ENCODE peak calls at places on chromosomes 2 and 18, in ten cellular contexts. Y is stimulated activated CD4-positive, alpha-beta T cell treated with anti-CD3 and anti-CD28 coated beads, Interleukin-2, amount 100 ng/mL, for 48 hours; R is WTC11; L is Peyer's patch; T is T-helper 2 cell; J is GM10248; E is progenitor cell of endocrine pancreas; G is effector memory CD8-positive, alpha-beta T cell; X is left ventricle myocardium superior; H is NAMALWA. W is an unnamed sample.

GRCh38 chr2:152359573-152360363 is 24.8 kb downstream of the FMNL2 start:
- DNase-seq in G (no peak), L (no peak), T (peak; percentile 9), R (no peak), E (no peak), X (no peak), Y (no peak), J (no peak), H (no peak), W (no peak)

GRCh38 chr2:198283149-198283548 is 478.8 kb downstream of the PLCL1 start:
- DNase-seq in Y (no peak), R (no peak), J (no peak), X (no peak), G (no peak), T (no peak), L (no peak), E (no peak), H (no peak), W (no peak)

GRCh38 chr18:32048507-32049091 is 30.0 kb downstream of the RNF125 start:
- DNase-seq in Y (no peak), G (no peak), T (peak; percentile 72), J (no peak), R (no peak), X (peak; percentile 44), E (no peak), H (peak; percentile 13), L (peak; percentile 79), W (no peak)

GRCh38 chr2:212997526-212998020 is 153.8 kb downstream of the IKZF2 start:
- DNase-seq in Y (no peak), G (no peak), T (no peak), L (no peak), X (no peak), R (no peak), H (no peak), J (no peak), E (no peak), W (no peak)

GRCh38 chr2:215870986-215871385 is 142.4 kb downstream of the MREG start:
- DNase-seq in H (peak; percentile 23), G (no peak), J (no peak), Y (no peak), T (no peak), E (no peak), L (no peak), X (no peak), R (peak; percentile 65), W (no peak)

GRCh38 chr2:241900251-241901017 is 30.9 kb downstream of the RTP5 start:
- DNase-seq in H (no peak), R (no peak), Y (no peak), T (no peak), J (no peak), L (peak; percentile 24), X (peak; percentile 43), E (no peak), G (no peak), W (no peak)

GRCh38 chr18:58231930-58232329 is 187.9 kb downstream of the NEDD4L start:
- DNase-seq in R (no peak), J (no peak), E (no peak), X (no peak), T (peak; percentile 14), L (no peak), Y (no peak), G (no peak), H (peak; percentile 62), W (no peak)

GRCh38 chr2:197786010-197786877 is 1.1 kb upstream of the BOLL start:
- DNase-seq in H (no peak), X (peak; percentile 55), R (peak; percentile 94), T (peak; percentile 82), G (peak; percentile 44), E (peak; percentile 34), Y (peak; percentile 61), J (peak; percentile 67), L (peak; percentile 54), W (no peak)

GRCh38 chr18:48931680-48932461 is 18.9 kb downstream of the SMAD7 start:
- DNase-seq in T (peak; percentile 91), Y (peak; percentile 40), H (no peak), L (peak; percentile 55), X (no peak), J (peak; percentile 74), R (no peak), G (no peak), E (no peak), W (no peak)

GRCh38 chr2:124165698-124166097 is 140.6 kb downstream of the CNTNAP5 start:
- DNase-seq in G (no peak), X (no peak), T (no peak), R (no peak), L (no peak), H (no peak), Y (no peak), J (no peak), E (no peak), W (no peak)

GRCh38 chr2:128448331-128449225 is 129.9 kb upstream of the HS6ST1 start:
- DNase-seq in E (peak; percentile 6), T (no peak), L (no peak), G (no peak), X (no peak), R (no peak), Y (no peak), J (no peak), H (no peak), W (no peak)

GRCh38 chr2:148375214-148375613 is 269.3 kb upstream of the EPC2 start:
- DNase-seq in L (no peak), G (no peak), H (no peak), Y (no peak), X (no peak), T (no peak), R (no peak), J (no peak), E (no peak), W (no peak)

GRCh38 chr2:172048996-172049503 is 36.3 kb upstream of the DLX1 start:
- DNase-seq in H (no peak), T (no peak), E (no peak), R (no peak), X (no peak), L (no peak), G (no peak), Y (no peak), J (no peak), W (no peak)

GRCh38 chr2:170582313-170582712 is 132.8 kb upstream of the SP5 start:
- DNase-seq in G (no peak), E (no peak), L (no peak), X (no peak), J (no peak), R (no peak), H (no peak), T (no peak), Y (no peak), W (no peak)

GRCh38 chr2:70680735-70681134 is 87.3 kb downstream of the ADD2 start:
- DNase-seq in T (no peak), G (no peak), L (no peak), R (no peak), X (no peak), H (no peak), Y (no peak), J (no peak), E (no peak), W (no peak)

GRCh38 chr18:46213295-46213694 is 109.1 kb downstream of the HAUS1 start:
- DNase-seq in R (no peak), L (no peak), E (no peak), X (no peak), Y (no peak), H (peak; percentile 61), G (no peak), J (peak; percentile 53), T (peak; percentile 55), W (no peak)

GRCh38 chr2:29223851-29224692 is 108.9 kb downstream of the CLIP4 start:
- DNase-seq in R (no peak), L (no peak), E (no peak), T (no peak), J (no peak), Y (no peak), G (no peak), X (no peak), H (no peak), W (no peak)

GRCh38 chr2:160868891-160869290 is 291.3 kb upstream of the TANK start:
- DNase-seq in X (no peak), T (no peak), L (no peak), R (no peak), G (no peak), Y (no peak), H (no peak), E (no peak), J (no peak), W (no peak)